ENCODE peak calls at places on chromosome 18, in eight cellular contexts. R, N, S, Y, P, V, E and C are unnamed samples.

GRCh38 chr18:3046216-3046808 is 33.4 kb upstream of the LPIN2 start:
- DNase-seq in R (no peak), N (no peak), S (no peak), Y (no peak), P (no peak), V (no peak), E (no peak), C (no peak)

GRCh38 chr18:50183556-50183955 is 11.4 kb downstream of the MYO5B start:
- DNase-seq in R (no peak), N (peak; percentile 19), S (peak; percentile 64), Y (no peak), P (no peak), V (no peak), E (no peak), C (no peak)

GRCh38 chr18:59272221-59272888 is 899 bp downstream of the RAX start:
- DNase-seq in R (no peak), N (no peak), S (peak; percentile 6), Y (no peak), P (no peak), V (no peak), E (no peak), C (no peak)

GRCh38 chr18:3916082-3916481 is 466.1 kb downstream of the TGIF1 start:
- DNase-seq in R (no peak), N (no peak), S (no peak), Y (no peak), P (peak; percentile 14), V (no peak), E (no peak), C (no peak)

GRCh38 chr18:63604791-63605567 is 17.8 kb downstream of the SERPINB13 start:
- DNase-seq in R (no peak), N (peak; percentile 32), S (no peak), Y (no peak), P (no peak), V (no peak), E (no peak), C (peak; percentile 34)

GRCh38 chr18:31942301-31942998 is 478 bp downstream of the TRAPPC8 start:
- DNase-seq in R (peak; percentile 66), N (peak; percentile 45), S (peak; percentile 68), Y (peak; percentile 61), P (peak; percentile 43), V (no peak), E (peak; percentile 85), C (no peak)

GRCh38 chr18:649341-649740 is 8.1 kb upstream of the TYMS start:
- DNase-seq in R (no peak), N (no peak), S (no peak), Y (no peak), P (no peak), V (no peak), E (no peak), C (no peak)

GRCh38 chr18:32770181-32770650 is 2.6 kb downstream of the KLHL14 start:
- DNase-seq in R (no peak), N (no peak), S (no peak), Y (no peak), P (peak; percentile 8), V (no peak), E (no peak), C (no peak)

GRCh38 chr18:55414475-55414874 is 173.5 kb downstream of the TCF4 start:
- DNase-seq in R (no peak), N (no peak), S (no peak), Y (no peak), P (no peak), V (no peak), E (no peak), C (no peak)

GRCh38 chr18:49563130-49563540 is 1.3 kb downstream of the LIPG start:
- DNase-seq in R (no peak), N (no peak), S (peak; percentile 50), Y (no peak), P (no peak), V (no peak), E (no peak), C (no peak)

GRCh38 chr18:21496277-21496835 is 104.1 kb downstream of the ESCO1 start:
- DNase-seq in R (no peak), N (no peak), S (no peak), Y (no peak), P (no peak), V (no peak), E (no peak), C (no peak)

GRCh38 chr18:8771930-8772329 is 66.6 kb downstream of the MTCL1 start:
- DNase-seq in R (no peak), N (no peak), S (peak; percentile 48), Y (no peak), P (no peak), V (peak; percentile 51), E (no peak), C (no peak)

GRCh38 chr18:48802543-48803428 is 148.0 kb downstream of the SMAD7 start:
- DNase-seq in R (peak; percentile 23), N (no peak), S (no peak), Y (peak; percentile 19), P (peak; percentile 65), V (peak; percentile 16), E (peak; percentile 48), C (no peak)

DNA sequence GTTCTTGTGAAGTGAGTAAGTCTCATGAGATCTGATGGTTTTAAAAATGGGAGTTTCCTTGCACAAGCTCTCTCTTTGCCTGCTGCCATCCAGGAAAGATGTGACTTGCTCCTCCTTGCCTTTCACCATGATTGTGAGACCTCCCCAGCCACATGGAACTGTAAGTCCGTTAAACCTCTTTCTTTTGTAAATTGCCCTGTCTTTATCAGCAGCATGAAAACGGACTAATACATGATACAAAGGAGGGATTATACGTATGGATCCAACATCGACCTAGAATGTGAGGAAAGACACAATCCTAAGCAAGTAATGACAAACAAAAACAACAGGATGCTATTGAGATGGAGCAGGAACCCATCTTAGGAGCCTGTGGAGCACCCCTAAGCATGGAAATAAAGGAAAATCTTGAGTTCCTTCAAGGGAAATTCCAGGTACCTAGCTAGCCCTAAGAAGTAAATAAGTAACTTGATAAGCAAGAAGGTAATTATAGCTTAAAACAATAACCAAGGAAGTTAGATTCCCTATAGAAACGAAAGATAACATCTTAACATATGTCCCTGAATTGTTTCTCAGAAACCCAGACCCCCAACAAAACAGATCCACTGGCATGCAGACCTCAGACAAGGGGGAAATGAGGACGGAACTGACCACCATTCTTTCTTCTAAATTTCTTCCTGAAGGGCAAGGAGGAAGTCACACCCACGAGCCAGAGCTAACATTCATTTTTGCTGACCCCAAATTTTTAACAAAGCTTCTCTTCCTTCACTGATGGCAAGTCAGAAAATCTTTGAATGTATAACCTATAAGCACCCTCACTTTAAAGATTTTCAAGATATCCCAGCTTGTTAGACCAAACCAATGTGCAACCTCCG is 1.4 kb upstream of the TNFRSF11A start:
- DNase-seq in R (no peak), N (no peak), S (no peak), Y (no peak), P (no peak), V (no peak), E (no peak), C (no peak)
- H3K4me3 ChIP-seq in R (no peak overlapping the region), N (no peak overlapping the region), S (no peak overlapping the region), Y (no peak overlapping the region), P (no peak overlapping the region), V (no peak overlapping the region), E (no peak overlapping the region), C (no peak overlapping the region)

GRCh38 chr18:54100466-54100865 is 124.0 kb downstream of the MBD2 start:
- DNase-seq in R (no peak), N (no peak), S (no peak), Y (no peak), P (no peak), V (no peak), E (no peak), C (no peak)
- TF ChIP-seq CTCF in R (no peak), N (no peak), S (no peak), Y (no peak), P (no peak), V (no peak), E (no peak), C (no peak)

GRCh38 chr18:13910986-13911385 is 4.3 kb downstream of the MC2R start:
- DNase-seq in R (no peak), N (no peak), S (no peak), Y (no peak), P (no peak), V (no peak), E (no peak), C (no peak)

GRCh38 chr18:13913205-13913604 is 2.1 kb downstream of the MC2R start:
- DNase-seq in R (no peak), N (no peak), S (no peak), Y (no peak), P (no peak), V (no peak), E (no peak), C (no peak)

GRCh38 chr18:13914170-13914569 is 1.2 kb downstream of the MC2R start:
- DNase-seq in R (no peak), N (no peak), S (no peak), Y (no peak), P (no peak), V (no peak), E (no peak), C (no peak)

GRCh38 chr18:13910501-13910900 is 4.8 kb downstream of the MC2R start:
- DNase-seq in R (no peak), N (no peak), S (no peak), Y (no peak), P (no peak), V (no peak), E (no peak), C (no peak)

DNA sequence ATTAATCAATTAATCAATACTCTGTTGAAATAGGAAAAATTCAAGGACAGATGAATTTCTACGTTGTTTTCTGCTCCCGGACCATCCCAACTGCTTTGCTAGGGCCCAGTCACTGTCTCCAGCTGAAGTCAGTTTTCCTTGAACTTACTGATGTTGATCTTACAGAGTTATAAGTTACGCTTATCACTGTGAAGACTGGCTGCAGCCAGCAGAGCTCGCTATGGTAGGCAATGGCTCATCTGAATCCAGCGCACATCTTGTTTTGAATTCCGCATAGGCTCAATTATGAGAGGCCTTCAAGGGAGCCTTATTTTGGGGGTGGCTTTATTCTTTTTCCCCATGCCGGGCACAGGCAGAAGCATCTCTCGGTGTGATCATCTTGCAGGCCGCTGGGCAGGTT is 2.7 kb downstream of the MC2R start:
- DNase-seq in R (no peak), N (no peak), S (no peak), Y (no peak), P (no peak), V (no peak), E (no peak), C (no peak)
- H3K4me3 ChIP-seq in R (no peak overlapping the region), N (no peak overlapping the region), S (no peak overlapping the region), Y (no peak overlapping the region), P (no peak overlapping the region), V (no peak overlapping the region), E (no peak overlapping the region), C (no peak overlapping the region)

DNA sequence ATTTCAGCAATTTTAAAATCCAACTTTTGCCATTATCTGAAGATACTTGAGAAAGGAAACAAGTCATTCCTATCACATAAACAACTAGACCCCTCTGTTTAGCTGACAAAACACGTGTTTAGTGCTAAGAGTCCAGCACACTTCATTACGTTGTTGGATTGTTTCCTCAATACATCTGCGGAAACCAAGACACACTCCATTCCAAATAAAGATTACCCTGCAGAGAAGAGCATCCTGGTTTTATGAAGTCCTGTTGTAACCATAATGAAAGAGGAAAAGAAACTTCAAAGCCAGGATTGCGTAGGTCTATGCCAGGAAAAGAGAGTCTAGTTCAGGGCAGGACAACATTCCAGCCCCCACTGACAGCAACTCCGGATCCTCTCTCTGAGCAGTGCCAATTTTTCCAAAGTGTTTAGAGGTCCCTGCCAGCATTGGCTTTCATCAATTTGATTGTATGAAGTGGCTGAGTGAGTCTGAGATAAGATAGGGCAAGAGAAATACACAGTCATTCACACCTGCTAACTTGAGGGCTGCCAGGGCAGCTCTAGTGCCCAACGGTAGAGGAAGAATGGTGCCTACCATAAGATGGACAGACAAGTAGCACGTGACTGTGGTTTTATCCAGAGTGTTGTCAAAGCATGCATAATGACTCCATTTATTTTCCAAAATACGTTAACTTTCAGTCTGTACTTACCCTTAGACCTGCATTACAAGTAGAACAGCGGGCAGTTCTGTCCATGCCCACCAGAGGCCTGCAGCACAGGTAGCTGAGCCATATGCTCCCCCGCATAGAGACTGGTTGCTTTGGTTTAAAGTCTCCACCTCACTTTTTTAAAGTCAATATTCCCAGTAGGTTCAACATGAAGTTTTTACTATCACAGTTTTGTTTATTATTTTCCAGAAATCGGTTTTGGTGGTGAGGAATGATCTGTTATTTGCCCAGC is 23.7 kb downstream of the PIEZO2 start:
- DNase-seq in R (no peak), N (no peak), S (no peak), Y (no peak), P (no peak), V (no peak), E (no peak), C (no peak)
- TF ChIP-seq CTCF in R (no peak), N (no peak), S (no peak), Y (no peak), P (no peak), V (no peak), E (no peak), C (no peak)